ENCODE peak calls at places on chromosomes 6 and 20, in five cellular contexts. One of them, this sample, is unnamed.

GRCh38 chr6:151661928-151662327 is 145.6 kb upstream of the ESR1 start:
- DNase-seq in fibroblast of the conjunctiva: no peak
- DNase-seq in EL: no peak
- DNase-seq in occipital lobe: no peak
- DNase-seq in spleen: no peak
- DNase-seq in this sample: no peak

GRCh38 chr6:148524509-148524908 is 181.9 kb downstream of the SASH1 start:
- DNase-seq in spleen: no peak
- DNase-seq in EL: peak; percentile 87
- DNase-seq in occipital lobe: no peak
- DNase-seq in fibroblast of the conjunctiva: peak; percentile 52
- DNase-seq in this sample: no peak

GRCh38 chr20:25195962-25196700 is 619 bp downstream of the ENTPD6 start:
- DNase-seq in occipital lobe: no peak
- DNase-seq in EL: peak; percentile 18
- DNase-seq in fibroblast of the conjunctiva: no peak
- DNase-seq in spleen: no peak
- DNase-seq in this sample: peak; percentile 22

GRCh38 chr20:42612262-42612661 is 577.4 kb downstream of the PTPRT start:
- DNase-seq in occipital lobe: no peak
- DNase-seq in EL: no peak
- DNase-seq in spleen: no peak
- DNase-seq in fibroblast of the conjunctiva: no peak
- DNase-seq in this sample: no peak

GRCh38 chr20:13526551-13526950 is 112.2 kb downstream of the TASP1 start:
- DNase-seq in fibroblast of the conjunctiva: no peak
- DNase-seq in EL: no peak
- DNase-seq in occipital lobe: no peak
- DNase-seq in spleen: no peak
- DNase-seq in this sample: no peak

GRCh38 chr6:137351890-137352289 is 132.7 kb upstream of the IFNGR1 start:
- DNase-seq in fibroblast of the conjunctiva: no peak
- DNase-seq in EL: peak; percentile 40
- DNase-seq in occipital lobe: no peak
- DNase-seq in spleen: no peak
- DNase-seq in this sample: no peak

GRCh38 chr6:136593748-136594490 is 43.7 kb upstream of the MAP7 start:
- DNase-seq in fibroblast of the conjunctiva: peak; percentile 80
- DNase-seq in spleen: no peak
- DNase-seq in EL: peak; percentile 98
- DNase-seq in occipital lobe: no peak
- DNase-seq in this sample: peak; percentile 88

GRCh38 chr6:118843685-118844390 is 50.1 kb upstream of the ASF1A start:
- DNase-seq in EL: no peak
- DNase-seq in occipital lobe: no peak
- DNase-seq in fibroblast of the conjunctiva: no peak
- DNase-seq in spleen: no peak
- DNase-seq in this sample: no peak

GRCh38 chr20:50304883-50305635 is 114.4 kb downstream of the CEBPB start:
- DNase-seq in fibroblast of the conjunctiva: peak; percentile 79
- DNase-seq in spleen: peak; percentile 75
- DNase-seq in occipital lobe: no peak
- DNase-seq in EL: peak; percentile 97
- DNase-seq in this sample: no peak

GRCh38 chr6:41228616-41229015 is 467 bp downstream of the TREML4 start:
- DNase-seq in occipital lobe: no peak
- DNase-seq in fibroblast of the conjunctiva: no peak
- DNase-seq in EL: no peak
- DNase-seq in spleen: no peak
- DNase-seq in this sample: no peak

GRCh38 chr6:323730-324088 is 31.4 kb downstream of the DUSP22 start:
- DNase-seq in fibroblast of the conjunctiva: no peak
- DNase-seq in spleen: no peak
- DNase-seq in occipital lobe: no peak
- DNase-seq in EL: no peak
- DNase-seq in this sample: no peak

GRCh38 chr6:27174958-27175357 is 72.5 kb upstream of the PRSS16 start:
- DNase-seq in spleen: no peak
- DNase-seq in fibroblast of the conjunctiva: no peak
- DNase-seq in occipital lobe: no peak
- DNase-seq in EL: no peak
- DNase-seq in this sample: no peak

This sample was measured in HTR-8/SVneo.